ENCODE peak calls at places on chromosome 14, in four cellular contexts. One of them, this sample, is unnamed. For H3K4me1, the result is how much of the 10 kb centered on the place peaks cover.

GRCh38 chr14:53757732-53758131 is 198.9 kb downstream of the BMP4 start:
- DNase-seq in fibroblast of lung: no peak
- DNase-seq in SK-N-SH: no peak
- DNase-seq in left lung: no peak
- DNase-seq in this sample: no peak

GRCh38 chr14:104515059-104515810 is 64.3 kb upstream of the C14orf180 start:
- DNase-seq in fibroblast of lung: no peak
- DNase-seq in SK-N-SH: no peak
- DNase-seq in left lung: no peak
- DNase-seq in this sample: no peak

GRCh38 chr14:76720382-76720813 is 40.9 kb upstream of the VASH1 start:
- DNase-seq in fibroblast of lung: peak
- DNase-seq in SK-N-SH: peak
- DNase-seq in left lung: no peak
- DNase-seq in this sample: peak

GRCh38 chr14:105059035-105059916 is 6.0 kb downstream of the GPR132 start:
- DNase-seq in fibroblast of lung: no peak
- DNase-seq in SK-N-SH: peak
- DNase-seq in left lung: peak
- DNase-seq in this sample: peak

GRCh38 chr14:68653754-68654153 is 139.1 kb downstream of the ZFP36L1 start:
- DNase-seq in fibroblast of lung: no peak
- DNase-seq in SK-N-SH: no peak
- DNase-seq in left lung: no peak
- DNase-seq in this sample: no peak

GRCh38 chr14:61202124-61202523 is 79.0 kb downstream of the TMEM30B start:
- DNase-seq in fibroblast of lung: no peak
- DNase-seq in SK-N-SH: no peak
- DNase-seq in left lung: no peak
- DNase-seq in this sample: no peak

GRCh38 chr14:57746563-57746962 is 119.3 kb downstream of the SLC35F4 start:
- DNase-seq in fibroblast of lung: no peak
- DNase-seq in SK-N-SH: no peak
- DNase-seq in left lung: no peak
- DNase-seq in this sample: no peak

GRCh38 chr14:72986214-72986613 is 40.7 kb downstream of the ZFYVE1 start:
- DNase-seq in fibroblast of lung: no peak
- DNase-seq in SK-N-SH: no peak
- DNase-seq in left lung: no peak
- DNase-seq in this sample: no peak

GRCh38 chr14:100540141-100540925 is 46.9 kb downstream of the BEGAIN start:
- DNase-seq in fibroblast of lung: no peak
- DNase-seq in SK-N-SH: peak
- DNase-seq in left lung: peak
- DNase-seq in this sample: peak

GRCh38 chr14:100261621-100262020 is 22.7 kb downstream of the YY1 start:
- DNase-seq in fibroblast of lung: no peak
- DNase-seq in SK-N-SH: no peak
- DNase-seq in left lung: no peak
- DNase-seq in this sample: no peak

GRCh38 chr14:103846569-103847438 is 571 bp downstream of the PPP1R13B start:
- DNase-seq in fibroblast of lung: no peak
- DNase-seq in SK-N-SH: peak
- DNase-seq in left lung: peak
- DNase-seq in this sample: peak

GRCh38 chr14:78455896-78456435 is 285.8 kb downstream of the NRXN3 start:
- DNase-seq in fibroblast of lung: no peak
- DNase-seq in SK-N-SH: no peak
- DNase-seq in left lung: no peak
- DNase-seq in this sample: no peak

DNA sequence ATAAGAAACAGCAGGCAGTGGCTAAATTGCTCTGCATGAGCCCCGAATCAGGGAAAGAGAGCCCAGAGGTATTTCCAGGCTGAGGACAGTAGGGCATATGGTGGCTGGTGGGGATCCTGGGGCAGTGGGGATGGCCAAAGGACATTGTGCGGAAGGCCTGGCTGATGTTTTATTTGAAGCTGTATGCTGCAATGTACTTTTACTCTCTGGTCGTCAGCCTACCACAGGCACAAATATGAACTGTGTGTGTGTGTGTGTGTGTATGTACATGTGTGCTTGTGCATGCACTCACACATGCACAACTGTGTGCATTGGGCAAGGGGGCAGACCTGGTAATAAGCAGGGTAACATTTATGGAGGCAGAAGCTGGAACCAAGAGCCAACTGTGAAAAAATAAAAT is 74.7 kb upstream of the GZMB start:
- DNase-seq in fibroblast of lung: no peak
- DNase-seq in SK-N-SH: no peak
- DNase-seq in left lung: no peak
- DNase-seq in this sample: no peak
- H3K4me3 ChIP-seq in fibroblast of lung: no peak
- H3K4me3 ChIP-seq in SK-N-SH: no peak
- H3K4me3 ChIP-seq in left lung: no peak
- H3K4me3 ChIP-seq in this sample: no peak

GRCh38 chr14:65296876-65297275 is 115.7 kb upstream of the FUT8 start:
- DNase-seq in fibroblast of lung: no peak
- DNase-seq in SK-N-SH: no peak
- DNase-seq in left lung: no peak
- DNase-seq in this sample: no peak
- H3K4me1 ChIP-seq in fibroblast of lung: under half
- H3K4me1 ChIP-seq in SK-N-SH: under half
- H3K4me1 ChIP-seq in left lung: under half
- H3K4me1 ChIP-seq in this sample: under half

GRCh38 chr14:21780429-21781084 is 106.9 kb upstream of the OR4E1 start:
- DNase-seq in fibroblast of lung: no peak
- DNase-seq in SK-N-SH: no peak
- DNase-seq in left lung: peak
- DNase-seq in this sample: no peak
- H3K4me3 ChIP-seq in fibroblast of lung: no peak
- H3K4me3 ChIP-seq in SK-N-SH: no peak
- H3K4me3 ChIP-seq in left lung: no peak
- H3K4me3 ChIP-seq in this sample: no peak

GRCh38 chr14:101825797-101826196 is 64.3 kb downstream of the PPP2R5C start:
- DNase-seq in fibroblast of lung: no peak
- DNase-seq in SK-N-SH: no peak
- DNase-seq in left lung: no peak
- DNase-seq in this sample: no peak
- H3K4me1 ChIP-seq in fibroblast of lung: under half
- H3K4me1 ChIP-seq in SK-N-SH: under half
- H3K4me1 ChIP-seq in left lung: half or more
- H3K4me1 ChIP-seq in this sample: half or more

GRCh38 chr14:23352506-23353432 is at the start of gene SLC22A17:
- DNase-seq in fibroblast of lung: peak
- DNase-seq in SK-N-SH: peak
- DNase-seq in left lung: no peak
- DNase-seq in this sample: peak
- H3K4me3 ChIP-seq in fibroblast of lung: peak
- H3K4me3 ChIP-seq in SK-N-SH: peak
- H3K4me3 ChIP-seq in left lung: peak
- H3K4me3 ChIP-seq in this sample: peak

GRCh38 chr14:74459289-74459946 is 33.4 kb upstream of the SYNDIG1L start:
- DNase-seq in fibroblast of lung: peak
- DNase-seq in SK-N-SH: peak
- DNase-seq in left lung: no peak
- DNase-seq in this sample: no peak
- H3K4me1 ChIP-seq in fibroblast of lung: under half
- H3K4me1 ChIP-seq in SK-N-SH: under half
- H3K4me1 ChIP-seq in left lung: under half
- H3K4me1 ChIP-seq in this sample: under half

This sample was measured in lower lobe of right lung.